ENCODE peak calls at places on chromosomes 7 and 10, in five cellular contexts. P is M059J, F is nucleus accumbens, G is left colon, D is astrocyte of the spinal cord. V is an unnamed sample.

GRCh38 chr10:60663850-60664249 is 114.4 kb upstream of the CDK1 start:
- DNase-seq in P (no peak), F (no peak), G (no peak), D (peak; percentile 49), V (no peak)

GRCh38 chr10:34190594-34190993 is 624.5 kb downstream of the PARD3 start:
- DNase-seq in P (no peak), F (no peak), G (no peak), D (peak; percentile 32), V (no peak)

GRCh38 chr7:159272739-159273138 is 128.1 kb upstream of the VIPR2 start:
- DNase-seq in P (no peak), F (no peak), G (no peak), D (no peak), V (no peak)

GRCh38 chr7:158614695-158615094 is 27.1 kb upstream of the PTPRN2 start:
- DNase-seq in P (peak; percentile 42), F (no peak), G (no peak), D (peak; percentile 45), V (no peak)

GRCh38 chr10:125096371-125096770 is 64.0 kb downstream of the CTBP2 start:
- DNase-seq in P (no peak), F (no peak), G (no peak), D (no peak), V (no peak)

GRCh38 chr7:107874097-107874496 is 16.9 kb upstream of the DLD start:
- DNase-seq in P (no peak), F (no peak), G (no peak), D (no peak), V (no peak)

GRCh38 chr10:114550756-114551290 is 107.3 kb downstream of the ABLIM1 start:
- DNase-seq in P (peak; percentile 31), F (peak; percentile 6), G (no peak), D (peak; percentile 55), V (no peak)

GRCh38 chr10:24324651-24325050 is 115.7 kb downstream of the KIAA1217 start:
- DNase-seq in P (no peak), F (no peak), G (no peak), D (no peak), V (no peak)

GRCh38 chr7:113873554-113874151 is 45.2 kb downstream of the PPP1R3A start:
- DNase-seq in P (peak; percentile 20), F (no peak), G (no peak), D (peak; percentile 9), V (no peak)

GRCh38 chr10:127973810-127974311 is 67.0 kb downstream of the PTPRE start:
- DNase-seq in P (no peak), F (no peak), G (no peak), D (no peak), V (no peak)

GRCh38 chr7:92875171-92875570 is 38.8 kb upstream of the CDK6 start:
- DNase-seq in P (no peak), F (no peak), G (no peak), D (no peak), V (no peak)

GRCh38 chr10:21496285-21497176 is 29.0 kb downstream of the SKIDA1 start:
- DNase-seq in P (peak; percentile 46), F (peak; percentile 74), G (peak; percentile 59), D (peak; percentile 37), V (no peak)

GRCh38 chr7:92732451-92733036 is 103.8 kb downstream of the CDK6 start:
- DNase-seq in P (no peak), F (no peak), G (no peak), D (no peak), V (no peak)

GRCh38 chr7:90952649-90952991 is 311.6 kb upstream of the FZD1 start:
- DNase-seq in P (no peak), F (no peak), G (no peak), D (peak; percentile 22), V (no peak)

V was measured in T follicular helper cell.